ENCODE peak calls at places on chromosomes 2 and 18, in ten cellular contexts. I is A549, A is heart left ventricle, R is aorta, K is right atrium auricular region, L is SJSA1, C is GM23338, D is neural progenitor cell, S is Karpas-422, T is RWPE2. O is an unnamed sample. For H3K4me1, the result is how much of the 10 kb centered on the place peaks cover.

GRCh38 chr2:228377533-228377932 is 196.0 kb upstream of the SPHKAP start:
- DNase-seq in I (no peak), A (no peak), R (no peak), K (no peak), L (no peak), C (no peak), D (no peak), S (no peak), T (no peak), O (no peak)

GRCh38 chr2:236932711-236933300 is 152.9 kb upstream of the COPS8 start:
- DNase-seq in I (no peak), A (no peak), R (no peak), K (peak), L (peak), C (no peak), D (no peak), S (no peak), T (no peak), O (no peak)

GRCh38 chr2:66281980-66282379 is 152.9 kb upstream of the MEIS1 start:
- DNase-seq in I (no peak), A (no peak), R (no peak), K (no peak), L (no peak), C (no peak), D (no peak), S (no peak), T (no peak), O (no peak)

GRCh38 chr18:8163287-8163959 is 445.8 kb upstream of the RAB12 start:
- DNase-seq in I (no peak), A (no peak), R (no peak), K (no peak), L (no peak), C (no peak), D (no peak), S (no peak), T (no peak), O (no peak)

GRCh38 chr2:9778012-9778411 is 65.3 kb upstream of the TAF1B start:
- DNase-seq in I (peak), A (no peak), R (no peak), K (no peak), L (no peak), C (peak), D (no peak), S (peak), T (no peak), O (no peak)

GRCh38 chr2:152075427-152076050 is 23.3 kb downstream of the CACNB4 start:
- DNase-seq in I (no peak), A (no peak), R (no peak), K (no peak), L (no peak), C (no peak), D (no peak), S (no peak), T (no peak), O (no peak)

GRCh38 chr2:240146141-240146561 is 5.7 kb upstream of the OTOS start:
- DNase-seq in I (no peak), A (no peak), R (no peak), K (no peak), L (no peak), C (no peak), D (no peak), S (no peak), T (no peak), O (no peak)

GRCh38 chr2:172513935-172514586 is 41.8 kb upstream of the PDK1 start:
- DNase-seq in I (no peak), A (no peak), R (no peak), K (no peak), L (no peak), C (peak), D (no peak), S (no peak), T (no peak), O (peak)

GRCh38 chr18:26813043-26813442 is 52.5 kb downstream of the AQP4 start:
- DNase-seq in I (peak), A (no peak), R (no peak), K (no peak), L (no peak), C (peak), D (peak), S (peak), T (no peak), O (no peak)

GRCh38 chr18:34611904-34612303 is 98.2 kb upstream of the DTNA start:
- DNase-seq in I (no peak), A (peak), R (no peak), K (no peak), L (no peak), C (no peak), D (no peak), S (no peak), T (no peak), O (peak)

GRCh38 chr18:74817576-74817975 is 219.9 kb downstream of the ZNF407 start:
- DNase-seq in I (no peak), A (no peak), R (no peak), K (no peak), L (no peak), C (no peak), D (no peak), S (no peak), T (no peak), O (no peak)

GRCh38 chr18:12293831-12294230 is 14.2 kb upstream of the TUBB6 start:
- DNase-seq in I (no peak), A (no peak), R (no peak), K (no peak), L (no peak), C (no peak), D (no peak), S (no peak), T (no peak), O (no peak)

GRCh38 chr2:145329976-145330375 is 810.1 kb upstream of the ZEB2 start:
- DNase-seq in I (no peak), A (no peak), R (no peak), K (no peak), L (no peak), C (no peak), D (no peak), S (no peak), T (no peak), O (no peak)

GRCh38 chr2:172558372-172558771 is 2.5 kb downstream of the PDK1 start:
- DNase-seq in I (no peak), A (no peak), R (no peak), K (no peak), L (no peak), C (no peak), D (no peak), S (no peak), T (no peak), O (no peak)

GRCh38 chr18:76345901-76346300 is 149.1 kb downstream of the ZNF516 start:
- DNase-seq in I (no peak), A (no peak), R (no peak), K (no peak), L (no peak), C (no peak), D (no peak), S (no peak), T (no peak), O (no peak)

GRCh38 chr2:15041429-15041837 is 408.9 kb downstream of the LRATD1 start:
- DNase-seq in I (no peak), A (peak), R (no peak), K (no peak), L (no peak), C (no peak), D (no peak), S (no peak), T (no peak), O (no peak)

GRCh38 chr2:68726608-68727367 is 7.8 kb upstream of the ARHGAP25 start:
- DNase-seq in I (no peak), A (no peak), R (no peak), K (peak), L (no peak), C (no peak), D (no peak), S (peak), T (no peak), O (no peak)

GRCh38 chr2:176638167-176639015 is 369.1 kb downstream of the MTX2 start:
- DNase-seq in I (peak), A (peak), R (peak), K (peak), L (peak), C (peak), D (peak), S (peak), T (no peak), O (peak)

GRCh38 chr2:240840435-240841060 is 20.5 kb upstream of the KIF1A start:
- DNase-seq in I (peak), A (peak), R (no peak), K (no peak), L (peak), C (peak), D (peak), S (peak), T (peak), O (peak)

GRCh38 chr2:216346781-216347180 is 25.5 kb downstream of the MARCHF4 start:
- DNase-seq in I (no peak), A (no peak), R (no peak), K (no peak), L (peak), C (no peak), D (no peak), S (no peak), T (no peak), O (no peak)

GRCh38 chr2:168731002-168731401 is 71.4 kb upstream of the NOSTRIN start:
- DNase-seq in I (no peak), A (no peak), R (no peak), K (no peak), L (no peak), C (no peak), D (no peak), S (no peak), T (no peak), O (no peak)

GRCh38 chr2:147790580-147790979 is 54.2 kb upstream of the ACVR2A start:
- DNase-seq in I (no peak), A (no peak), R (no peak), K (no peak), L (no peak), C (no peak), D (no peak), S (no peak), T (no peak), O (no peak)

GRCh38 chr18:32907656-32908441 is 135.0 kb upstream of the KLHL14 start:
- DNase-seq in I (no peak), A (no peak), R (no peak), K (no peak), L (no peak), C (no peak), D (no peak), S (no peak), T (no peak), O (no peak)

GRCh38 chr2:8408560-8409460 is 273.0 kb upstream of the ID2 start:
- DNase-seq in I (no peak), A (no peak), R (no peak), K (no peak), L (no peak), C (no peak), D (no peak), S (no peak), T (no peak), O (no peak)

GRCh38 chr2:203532957-203533695 is 2.0 kb downstream of the RAPH1 start:
- DNase-seq in I (peak), A (peak), R (no peak), K (no peak), L (no peak), C (peak), D (peak), S (no peak), T (no peak), O (no peak)

GRCh38 chr2:136117909-136118818 is at the start of gene CXCR4:
- DNase-seq in I (peak), A (peak), R (peak), K (peak), L (peak), C (peak), D (peak), S (peak), T (no peak), O (peak)

GRCh38 chr2:176251928-176252327 is 17.3 kb upstream of the MTX2 start:
- DNase-seq in I (no peak), A (no peak), R (no peak), K (no peak), L (no peak), C (no peak), D (no peak), S (no peak), T (no peak), O (no peak)

GRCh38 chr2:48510329-48510728 is 19.6 kb upstream of the STON1 start:
- DNase-seq in I (no peak), A (no peak), R (no peak), K (no peak), L (no peak), C (no peak), D (no peak), S (no peak), T (no peak), O (no peak)

GRCh38 chr18:39053569-39053968 is 1488.0 kb upstream of the CELF4 start:
- DNase-seq in I (no peak), A (no peak), R (no peak), K (no peak), L (no peak), C (no peak), D (peak), S (no peak), T (no peak), O (no peak)

GRCh38 chr18:9066817-9067306 is 35.6 kb upstream of the NDUFV2 start:
- DNase-seq in I (no peak), A (no peak), R (no peak), K (no peak), L (no peak), C (no peak), D (no peak), S (no peak), T (no peak), O (no peak)

GRCh38 chr2:69309336-69310048 is 77.5 kb downstream of the GFPT1 start:
- DNase-seq in I (peak), A (peak), R (peak), K (no peak), L (no peak), C (peak), D (no peak), S (no peak), T (no peak), O (peak)

GRCh38 chr2:169116993-169117392 is 47.6 kb downstream of the DHRS9 start:
- DNase-seq in I (no peak), A (no peak), R (no peak), K (no peak), L (no peak), C (no peak), D (no peak), S (no peak), T (no peak), O (no peak)

GRCh38 chr2:26298286-26298637 is 47.7 kb upstream of the SELENOI start:
- DNase-seq in I (no peak), A (no peak), R (no peak), K (no peak), L (no peak), C (peak), D (peak), S (no peak), T (no peak), O (no peak)
- H3K27ac ChIP-seq in I (no peak), A (peak), R (peak), K (peak), L (no peak), C (no peak), D (no peak), S (no peak), T (peak), O (no peak)

GRCh38 chr2:33217431-33217830 is 259.0 kb upstream of the RASGRP3 start:
- DNase-seq in I (no peak), A (no peak), R (no peak), K (no peak), L (no peak), C (no peak), D (no peak), S (no peak), T (no peak), O (no peak)
- H3K4me3 ChIP-seq in I (no peak), A (no peak), R (no peak), K (no peak), L (no peak), C (no peak), D (no peak), S (no peak), T (no peak), O (no peak)

GRCh38 chr2:235677276-235677788 is 183.5 kb downstream of the AGAP1 start:
- DNase-seq in I (no peak), A (no peak), R (no peak), K (no peak), L (no peak), C (no peak), D (no peak), S (no peak), T (no peak), O (no peak)

GRCh38 chr2:235678712-235679111 is 184.9 kb downstream of the AGAP1 start:
- DNase-seq in I (no peak), A (no peak), R (no peak), K (no peak), L (no peak), C (no peak), D (no peak), S (no peak), T (no peak), O (no peak)

GRCh38 chr2:235675678-235676535 is 182.1 kb downstream of the AGAP1 start:
- DNase-seq in I (peak), A (no peak), R (no peak), K (no peak), L (no peak), C (no peak), D (no peak), S (no peak), T (no peak), O (no peak)

GRCh38 chr2:235676536-235676799 is 182.6 kb downstream of the AGAP1 start:
- DNase-seq in I (no peak), A (no peak), R (no peak), K (no peak), L (no peak), C (no peak), D (no peak), S (no peak), T (no peak), O (no peak)

GRCh38 chr2:235679471-235679870 is 185.6 kb downstream of the AGAP1 start:
- DNase-seq in I (no peak), A (no peak), R (no peak), K (no peak), L (no peak), C (no peak), D (no peak), S (no peak), T (no peak), O (no peak)
- H3K4me1 ChIP-seq in I (under half), A (under half), R (under half), K (under half), L (under half), C (under half), D (under half), S (under half), T (under half), O (under half)

GRCh38 chr18:5518179-5518770 is 25.5 kb downstream of the EPB41L3 start:
- DNase-seq in I (no peak), A (no peak), R (no peak), K (no peak), L (no peak), C (no peak), D (no peak), S (no peak), T (no peak), O (no peak)

GRCh38 chr18:5520464-5520863 is 23.3 kb downstream of the EPB41L3 start:
- DNase-seq in I (no peak), A (no peak), R (no peak), K (no peak), L (no peak), C (no peak), D (no peak), S (no peak), T (no peak), O (no peak)

GRCh38 chr18:5518899-5519371 is 24.9 kb downstream of the EPB41L3 start:
- DNase-seq in I (no peak), A (no peak), R (no peak), K (no peak), L (no peak), C (no peak), D (no peak), S (no peak), T (no peak), O (no peak)

GRCh38 chr18:5521000-5521399 is 22.8 kb downstream of the EPB41L3 start:
- DNase-seq in I (no peak), A (no peak), R (no peak), K (no peak), L (no peak), C (no peak), D (no peak), S (no peak), T (no peak), O (no peak)

GRCh38 chr18:5519448-5520362 is 24.1 kb downstream of the EPB41L3 start:
- DNase-seq in I (no peak), A (no peak), R (no peak), K (no peak), L (no peak), C (peak), D (peak), S (no peak), T (no peak), O (no peak)
- H3K27ac ChIP-seq in I (no peak), A (peak), R (no peak), K (peak), L (no peak), C (no peak), D (no peak), S (no peak), T (no peak), O (peak)

O was measured in right cardiac atrium.